ENCODE peak calls at places on chromosome 2, in nine cellular contexts. One of them, this sample, is unnamed.

GRCh38 chr2:121219866-121220265 is 65.1 kb downstream of the TFCP2L1 start:
- DNase-seq in endothelial cell: no peak
- DNase-seq in stimulated activated CD8-positive, alpha-beta memory T cell treated with anti-CD3 and anti-CD28 coated beads, Interleukin-7, amount 100 ng/mL, for 1 hour: no peak
- DNase-seq in osteocyte: no peak
- DNase-seq in thyroid gland: no peak
- DNase-seq in naive thymus-derived CD8-positive, alpha-beta T cell: no peak
- DNase-seq in astrocyte of the spinal cord: no peak
- DNase-seq in renal cortical epithelial cell: peak; percentile 91
- DNase-seq in NCI-H2081: no peak
- DNase-seq in this sample: no peak

GRCh38 chr2:109005686-109006204 is 16.7 kb upstream of the EDAR start:
- DNase-seq in thyroid gland: peak; percentile 4
- DNase-seq in renal cortical epithelial cell: no peak
- DNase-seq in stimulated activated CD8-positive, alpha-beta memory T cell treated with anti-CD3 and anti-CD28 coated beads, Interleukin-7, amount 100 ng/mL, for 1 hour: no peak
- DNase-seq in naive thymus-derived CD8-positive, alpha-beta T cell: no peak
- DNase-seq in NCI-H2081: no peak
- DNase-seq in osteocyte: no peak
- DNase-seq in endothelial cell: no peak
- DNase-seq in astrocyte of the spinal cord: peak; percentile 7
- DNase-seq in this sample: peak; percentile 4

GRCh38 chr2:38274286-38275276 is 102.5 kb downstream of the ATL2 start:
- DNase-seq in osteocyte: no peak
- DNase-seq in astrocyte of the spinal cord: peak; percentile 89
- DNase-seq in thyroid gland: peak; percentile 29
- DNase-seq in NCI-H2081: peak; percentile 54
- DNase-seq in renal cortical epithelial cell: peak; percentile 89
- DNase-seq in stimulated activated CD8-positive, alpha-beta memory T cell treated with anti-CD3 and anti-CD28 coated beads, Interleukin-7, amount 100 ng/mL, for 1 hour: no peak
- DNase-seq in naive thymus-derived CD8-positive, alpha-beta T cell: peak; percentile 28
- DNase-seq in endothelial cell: peak; percentile 33
- DNase-seq in this sample: peak; percentile 70

GRCh38 chr2:231308219-231308618 is 87.3 kb upstream of the B3GNT7 start:
- DNase-seq in NCI-H2081: no peak
- DNase-seq in stimulated activated CD8-positive, alpha-beta memory T cell treated with anti-CD3 and anti-CD28 coated beads, Interleukin-7, amount 100 ng/mL, for 1 hour: no peak
- DNase-seq in osteocyte: peak; percentile 56
- DNase-seq in endothelial cell: no peak
- DNase-seq in astrocyte of the spinal cord: no peak
- DNase-seq in naive thymus-derived CD8-positive, alpha-beta T cell: no peak
- DNase-seq in thyroid gland: no peak
- DNase-seq in renal cortical epithelial cell: no peak
- DNase-seq in this sample: no peak

GRCh38 chr2:174326880-174327558 is 7.7 kb upstream of the SP9 start:
- DNase-seq in thyroid gland: no peak
- DNase-seq in stimulated activated CD8-positive, alpha-beta memory T cell treated with anti-CD3 and anti-CD28 coated beads, Interleukin-7, amount 100 ng/mL, for 1 hour: no peak
- DNase-seq in naive thymus-derived CD8-positive, alpha-beta T cell: no peak
- DNase-seq in NCI-H2081: no peak
- DNase-seq in renal cortical epithelial cell: no peak
- DNase-seq in osteocyte: no peak
- DNase-seq in endothelial cell: peak; percentile 33
- DNase-seq in astrocyte of the spinal cord: no peak
- DNase-seq in this sample: no peak

GRCh38 chr2:212177724-212178123 is 360.9 kb downstream of the ERBB4 start:
- DNase-seq in naive thymus-derived CD8-positive, alpha-beta T cell: no peak
- DNase-seq in renal cortical epithelial cell: peak; percentile 28
- DNase-seq in stimulated activated CD8-positive, alpha-beta memory T cell treated with anti-CD3 and anti-CD28 coated beads, Interleukin-7, amount 100 ng/mL, for 1 hour: no peak
- DNase-seq in thyroid gland: no peak
- DNase-seq in astrocyte of the spinal cord: no peak
- DNase-seq in NCI-H2081: no peak
- DNase-seq in osteocyte: no peak
- DNase-seq in endothelial cell: no peak
- DNase-seq in this sample: no peak

GRCh38 chr2:176753752-176754474 is 458.7 kb upstream of the HNRNPA3 start:
- DNase-seq in endothelial cell: no peak
- DNase-seq in naive thymus-derived CD8-positive, alpha-beta T cell: no peak
- DNase-seq in renal cortical epithelial cell: peak; percentile 42
- DNase-seq in osteocyte: no peak
- DNase-seq in stimulated activated CD8-positive, alpha-beta memory T cell treated with anti-CD3 and anti-CD28 coated beads, Interleukin-7, amount 100 ng/mL, for 1 hour: no peak
- DNase-seq in thyroid gland: no peak
- DNase-seq in NCI-H2081: no peak
- DNase-seq in astrocyte of the spinal cord: no peak
- DNase-seq in this sample: no peak

GRCh38 chr2:54482725-54483124 is 26.6 kb downstream of the SPTBN1 start:
- DNase-seq in stimulated activated CD8-positive, alpha-beta memory T cell treated with anti-CD3 and anti-CD28 coated beads, Interleukin-7, amount 100 ng/mL, for 1 hour: no peak
- DNase-seq in NCI-H2081: no peak
- DNase-seq in naive thymus-derived CD8-positive, alpha-beta T cell: no peak
- DNase-seq in thyroid gland: no peak
- DNase-seq in osteocyte: no peak
- DNase-seq in endothelial cell: no peak
- DNase-seq in renal cortical epithelial cell: peak; percentile 77
- DNase-seq in astrocyte of the spinal cord: peak; percentile 86
- DNase-seq in this sample: no peak

GRCh38 chr2:98835831-98836385 is 100.1 kb downstream of the CRACDL start:
- DNase-seq in osteocyte: no peak
- DNase-seq in naive thymus-derived CD8-positive, alpha-beta T cell: peak; percentile 81
- DNase-seq in NCI-H2081: no peak
- DNase-seq in endothelial cell: no peak
- DNase-seq in stimulated activated CD8-positive, alpha-beta memory T cell treated with anti-CD3 and anti-CD28 coated beads, Interleukin-7, amount 100 ng/mL, for 1 hour: no peak
- DNase-seq in thyroid gland: no peak
- DNase-seq in renal cortical epithelial cell: peak; percentile 46
- DNase-seq in astrocyte of the spinal cord: no peak
- DNase-seq in this sample: no peak

GRCh38 chr2:25673170-25674002 is at the start of gene DTNB:
- DNase-seq in stimulated activated CD8-positive, alpha-beta memory T cell treated with anti-CD3 and anti-CD28 coated beads, Interleukin-7, amount 100 ng/mL, for 1 hour: peak; percentile 63
- DNase-seq in NCI-H2081: peak; percentile 73
- DNase-seq in thyroid gland: peak; percentile 90
- DNase-seq in astrocyte of the spinal cord: peak; percentile 48
- DNase-seq in endothelial cell: peak; percentile 82
- DNase-seq in naive thymus-derived CD8-positive, alpha-beta T cell: peak; percentile 80
- DNase-seq in renal cortical epithelial cell: peak; percentile 66
- DNase-seq in osteocyte: peak; percentile 89
- DNase-seq in this sample: peak; percentile 65

GRCh38 chr2:241218131-241219029 is 29.9 kb downstream of the ANO7 start:
- DNase-seq in osteocyte: no peak
- DNase-seq in naive thymus-derived CD8-positive, alpha-beta T cell: peak; percentile 47
- DNase-seq in renal cortical epithelial cell: peak; percentile 25
- DNase-seq in endothelial cell: peak; percentile 66
- DNase-seq in stimulated activated CD8-positive, alpha-beta memory T cell treated with anti-CD3 and anti-CD28 coated beads, Interleukin-7, amount 100 ng/mL, for 1 hour: no peak
- DNase-seq in thyroid gland: peak; percentile 55
- DNase-seq in astrocyte of the spinal cord: no peak
- DNase-seq in NCI-H2081: no peak
- DNase-seq in this sample: peak; percentile 59

GRCh38 chr2:178873912-178874311 is 66.7 kb upstream of the TTN start:
- DNase-seq in NCI-H2081: no peak
- DNase-seq in thyroid gland: no peak
- DNase-seq in naive thymus-derived CD8-positive, alpha-beta T cell: no peak
- DNase-seq in endothelial cell: no peak
- DNase-seq in astrocyte of the spinal cord: no peak
- DNase-seq in renal cortical epithelial cell: no peak
- DNase-seq in osteocyte: no peak
- DNase-seq in stimulated activated CD8-positive, alpha-beta memory T cell treated with anti-CD3 and anti-CD28 coated beads, Interleukin-7, amount 100 ng/mL, for 1 hour: no peak
- DNase-seq in this sample: no peak

GRCh38 chr2:240143276-240143675 is 2.8 kb upstream of the OTOS start:
- DNase-seq in naive thymus-derived CD8-positive, alpha-beta T cell: no peak
- DNase-seq in osteocyte: no peak
- DNase-seq in endothelial cell: no peak
- DNase-seq in astrocyte of the spinal cord: no peak
- DNase-seq in NCI-H2081: no peak
- DNase-seq in thyroid gland: no peak
- DNase-seq in renal cortical epithelial cell: no peak
- DNase-seq in stimulated activated CD8-positive, alpha-beta memory T cell treated with anti-CD3 and anti-CD28 coated beads, Interleukin-7, amount 100 ng/mL, for 1 hour: no peak
- DNase-seq in this sample: no peak

GRCh38 chr2:171072164-171072563 is 88.5 kb downstream of the TLK1 start:
- DNase-seq in stimulated activated CD8-positive, alpha-beta memory T cell treated with anti-CD3 and anti-CD28 coated beads, Interleukin-7, amount 100 ng/mL, for 1 hour: no peak
- DNase-seq in endothelial cell: no peak
- DNase-seq in osteocyte: no peak
- DNase-seq in naive thymus-derived CD8-positive, alpha-beta T cell: no peak
- DNase-seq in astrocyte of the spinal cord: no peak
- DNase-seq in NCI-H2081: no peak
- DNase-seq in renal cortical epithelial cell: no peak
- DNase-seq in thyroid gland: no peak
- DNase-seq in this sample: no peak

GRCh38 chr2:112465373-112465772 is 16.6 kb upstream of the TTL start:
- DNase-seq in astrocyte of the spinal cord: peak; percentile 25
- DNase-seq in renal cortical epithelial cell: peak; percentile 24
- DNase-seq in osteocyte: no peak
- DNase-seq in endothelial cell: no peak
- DNase-seq in naive thymus-derived CD8-positive, alpha-beta T cell: no peak
- DNase-seq in stimulated activated CD8-positive, alpha-beta memory T cell treated with anti-CD3 and anti-CD28 coated beads, Interleukin-7, amount 100 ng/mL, for 1 hour: no peak
- DNase-seq in NCI-H2081: no peak
- DNase-seq in thyroid gland: no peak
- DNase-seq in this sample: no peak